ENCODE peak calls at places on chromosomes 13 and 19, in ten cellular contexts. N, Q, B, W, L, S, J, E, X and H are unnamed samples.

GRCh38 chr13:65966991-65967451 is 1263.1 kb downstream of the PCDH9 start:
- DNase-seq in N (peak), Q (peak), B (no peak), W (no peak), L (peak), S (peak), J (no peak), E (no peak), X (no peak), H (no peak)

GRCh38 chr19:2176336-2176994 is 12.7 kb downstream of the DOT1L start:
- DNase-seq in N (no peak), Q (peak), B (no peak), W (no peak), L (peak), S (no peak), J (no peak), E (no peak), X (no peak), H (no peak)

GRCh38 chr19:2578911-2579677 is 103.2 kb downstream of the GADD45B start:
- DNase-seq in N (peak), Q (peak), B (peak), W (peak), L (peak), S (peak), J (peak), E (peak), X (peak), H (peak)

GRCh38 chr13:112069063-112069726 is 2.2 kb downstream of the SOX1 start:
- DNase-seq in N (no peak), Q (no peak), B (no peak), W (no peak), L (no peak), S (no peak), J (no peak), E (no peak), X (no peak), H (no peak)

GRCh38 chr13:51759240-51759639 is 44.7 kb downstream of the DHRS12 start:
- DNase-seq in N (no peak), Q (peak), B (no peak), W (no peak), L (peak), S (no peak), J (no peak), E (no peak), X (no peak), H (no peak)

GRCh38 chr19:19539738-19540703 is 2.0 kb downstream of the CILP2 start:
- DNase-seq in N (peak), Q (peak), B (no peak), W (peak), L (peak), S (no peak), J (peak), E (peak), X (peak), H (peak)

GRCh38 chr19:57310792-57311191 is 9.5 kb upstream of the ZNF543 start:
- DNase-seq in N (no peak), Q (no peak), B (no peak), W (no peak), L (no peak), S (no peak), J (no peak), E (no peak), X (no peak), H (no peak)

GRCh38 chr13:43991773-43992201 is 112.1 kb downstream of the LACC1 start:
- DNase-seq in N (no peak), Q (no peak), B (no peak), W (no peak), L (peak), S (no peak), J (no peak), E (no peak), X (no peak), H (no peak)

GRCh38 chr19:7122701-7123100 is 53.2 kb downstream of the ZNF557 start:
- DNase-seq in N (no peak), Q (no peak), B (no peak), W (no peak), L (no peak), S (no peak), J (no peak), E (no peak), X (no peak), H (no peak)

GRCh38 chr19:30393729-30394480 is 21.7 kb downstream of the ZNF536 start:
- DNase-seq in N (no peak), Q (no peak), B (no peak), W (no peak), L (no peak), S (no peak), J (no peak), E (no peak), X (no peak), H (no peak)

GRCh38 chr13:45208132-45208531 is 7.3 kb upstream of the KCTD4 start:
- DNase-seq in N (no peak), Q (no peak), B (no peak), W (no peak), L (no peak), S (no peak), J (no peak), E (no peak), X (no peak), H (no peak)

GRCh38 chr13:45206340-45206739 is 5.5 kb upstream of the KCTD4 start:
- DNase-seq in N (peak), Q (peak), B (no peak), W (no peak), L (peak), S (no peak), J (no peak), E (no peak), X (no peak), H (no peak)

GRCh38 chr13:45209229-45209628 is 8.4 kb upstream of the KCTD4 start:
- DNase-seq in N (peak), Q (no peak), B (no peak), W (no peak), L (peak), S (peak), J (no peak), E (no peak), X (no peak), H (no peak)

GRCh38 chr13:45205124-45205523 is 4.3 kb upstream of the KCTD4 start:
- DNase-seq in N (no peak), Q (no peak), B (no peak), W (no peak), L (no peak), S (peak), J (no peak), E (no peak), X (no peak), H (no peak)

GRCh38 chr13:45207319-45207718 is 6.5 kb upstream of the KCTD4 start:
- DNase-seq in N (no peak), Q (peak), B (no peak), W (no peak), L (peak), S (no peak), J (no peak), E (no peak), X (no peak), H (no peak)
- H3K4me3 ChIP-seq in N (no peak), Q (no peak), B (no peak), W (no peak), L (peak), S (no peak), J (no peak), E (no peak), X (no peak), H (no peak)

DNA sequence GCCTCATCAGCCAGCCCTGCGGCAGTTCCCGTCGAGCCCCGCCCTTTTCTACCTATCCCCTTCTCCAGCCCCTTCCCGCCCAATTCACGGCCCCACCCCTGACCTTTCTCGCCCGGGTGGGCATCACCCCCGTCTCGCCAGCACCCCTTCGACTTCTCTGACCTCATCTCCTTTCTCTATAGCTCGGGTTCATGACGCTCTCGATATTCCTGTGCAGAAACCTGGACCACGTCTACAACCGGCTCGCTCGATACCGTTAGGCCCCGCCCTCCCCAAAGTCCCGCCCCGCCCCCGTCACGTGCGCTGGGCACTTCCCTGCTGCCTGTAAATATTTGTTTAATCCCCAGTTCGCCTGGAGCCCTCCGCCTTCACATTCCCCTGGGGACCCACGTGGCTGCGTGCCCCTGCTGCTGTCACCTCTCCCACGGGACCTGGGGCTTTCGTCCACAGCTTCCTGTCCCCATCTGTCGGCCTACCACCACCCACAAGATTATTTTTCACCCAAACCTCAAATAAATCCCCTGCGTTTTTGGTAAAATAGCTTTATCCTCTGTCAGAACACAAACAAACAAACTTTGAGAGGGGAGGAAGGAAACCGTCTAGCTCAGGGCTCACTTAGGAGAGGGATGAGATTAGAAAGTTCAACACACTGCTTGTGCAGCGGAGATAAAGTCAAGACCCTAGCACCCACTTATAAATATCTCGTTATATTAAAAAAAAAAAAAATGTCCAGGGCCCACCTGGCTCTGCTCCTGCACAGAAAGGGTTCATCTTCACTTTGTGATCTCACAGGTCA is 5.1 kb downstream of the CD37 start:
- DNase-seq in N (peak), Q (no peak), B (peak), W (peak), L (peak), S (no peak), J (no peak), E (peak), X (peak), H (no peak)
- H3K4me3 ChIP-seq in N (peak), Q (no peak), B (peak), W (peak), L (peak), S (no peak), J (no peak), E (peak), X (peak), H (no peak)

DNA sequence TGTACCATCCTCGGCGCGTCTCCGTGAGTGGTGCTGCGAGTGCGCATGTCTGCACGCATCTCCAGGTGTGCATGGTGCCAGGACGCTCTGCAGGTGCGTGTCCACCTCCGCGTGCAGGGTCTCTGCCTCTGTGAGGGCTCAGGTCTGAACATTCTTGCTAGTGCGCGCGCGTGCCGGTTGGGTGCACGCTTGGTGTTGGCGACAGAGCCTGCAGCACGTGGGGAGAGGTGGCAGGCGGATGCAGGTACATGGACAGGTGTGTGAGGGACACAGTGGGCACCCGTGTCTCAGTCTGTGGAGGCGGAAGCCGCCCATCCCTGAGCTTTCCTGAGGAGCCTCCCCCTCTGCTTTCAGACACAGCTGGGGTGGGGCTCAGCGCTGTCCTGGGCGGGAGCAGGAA is 4.9 kb upstream of the OR10H2 start:
- DNase-seq in N (no peak), Q (no peak), B (no peak), W (no peak), L (no peak), S (no peak), J (no peak), E (no peak), X (no peak), H (no peak)
- H3K4me3 ChIP-seq in N (no peak), Q (no peak), B (no peak), W (no peak), L (no peak), S (no peak), J (no peak), E (no peak), X (no peak), H (no peak)

DNA sequence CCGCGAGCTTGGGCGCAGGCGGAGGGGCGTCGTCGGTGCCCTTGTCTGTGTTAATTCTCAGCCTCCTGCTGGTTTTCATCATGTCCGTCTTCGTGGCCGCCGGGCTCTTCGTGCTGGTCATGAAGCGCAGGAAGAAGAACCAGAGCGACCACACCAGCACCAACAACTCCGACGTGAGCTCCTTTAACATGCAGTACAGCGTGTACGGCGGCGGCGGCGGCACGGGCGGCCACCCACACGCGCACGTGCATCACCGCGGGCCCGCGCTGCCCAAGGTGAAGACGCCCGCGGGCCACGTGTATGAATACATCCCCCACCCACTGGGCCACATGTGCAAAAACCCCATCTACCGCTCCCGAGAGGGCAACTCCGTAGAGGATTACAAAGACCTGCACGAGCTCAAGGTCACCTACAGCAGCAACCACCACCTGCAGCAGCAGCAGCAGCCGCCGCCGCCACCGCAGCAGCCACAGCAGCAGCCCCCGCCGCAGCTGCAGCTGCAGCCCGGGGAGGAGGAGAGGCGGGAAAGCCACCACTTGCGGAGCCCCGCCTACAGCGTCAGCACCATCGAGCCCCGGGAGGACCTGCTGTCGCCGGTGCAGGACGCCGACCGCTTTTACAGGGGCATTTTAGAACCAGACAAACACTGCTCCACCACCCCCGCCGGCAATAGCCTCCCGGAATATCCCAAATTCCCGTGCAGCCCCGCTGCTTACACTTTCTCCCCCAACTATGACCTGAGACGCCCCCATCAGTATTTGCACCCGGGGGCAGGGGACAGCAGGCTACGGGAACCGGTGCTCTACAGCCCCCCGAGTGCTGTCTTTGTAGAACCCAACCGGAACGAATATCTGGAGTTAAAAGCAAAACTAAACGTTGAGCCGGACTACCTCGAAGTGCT is 6.4 kb downstream of the SLITRK5 start:
- DNase-seq in N (no peak), Q (no peak), B (no peak), W (peak), L (no peak), S (no peak), J (peak), E (peak), X (no peak), H (no peak)
- H3K4me3 ChIP-seq in N (peak), Q (peak), B (peak), W (peak), L (peak), S (peak), J (peak), E (peak), X (peak), H (no peak)